ENCODE peak calls at places on chromosomes 16 and 17, in ten cellular contexts. O is OCI-M1; I is EL; Z is effector memory CD8-positive, alpha-beta T cell; B is heart left ventricle; E is A549; A is nephron progenitor cell; V is HCT116; N is stimulated activated CD8-positive, alpha-beta memory T cell treated with anti-CD3 and anti-CD28 coated beads, Interleukin-4, amount 100 ng/mL, for 1 hour; Q is NCI-H187. K is an unnamed sample.

GRCh38 chr17:34665803-34666763 is 86.7 kb downstream of the TMEM132E start:
- DNase-seq in O (no peak), I (no peak), Z (no peak), B (no peak), E (no peak), A (peak), V (no peak), N (no peak), Q (no peak), K (no peak)

GRCh38 chr16:29868396-29868795 is 5.4 kb upstream of the CDIPT start:
- DNase-seq in O (no peak), I (no peak), Z (no peak), B (no peak), E (no peak), A (no peak), V (no peak), N (no peak), Q (no peak), K (no peak)

GRCh38 chr17:56230660-56231059 is 77.4 kb downstream of the ANKFN1 start:
- DNase-seq in O (peak), I (peak), Z (no peak), B (no peak), E (no peak), A (no peak), V (no peak), N (no peak), Q (no peak), K (no peak)

GRCh38 chr17:78746263-78746948 is 35.7 kb downstream of the CYTH1 start:
- DNase-seq in O (no peak), I (no peak), Z (no peak), B (no peak), E (no peak), A (no peak), V (no peak), N (no peak), Q (no peak), K (no peak)

GRCh38 chr17:32813021-32813420 is 63.9 kb downstream of the MYO1D start:
- DNase-seq in O (no peak), I (peak), Z (no peak), B (no peak), E (no peak), A (no peak), V (no peak), N (no peak), Q (no peak), K (no peak)

GRCh38 chr16:88783391-88784073 is 1.5 kb downstream of the PIEZO1 start:
- DNase-seq in O (peak), I (peak), Z (no peak), B (no peak), E (no peak), A (peak), V (no peak), N (no peak), Q (no peak), K (no peak)

GRCh38 chr17:14933676-14934075 is 331.4 kb downstream of the PMP22 start:
- DNase-seq in O (no peak), I (no peak), Z (no peak), B (no peak), E (no peak), A (no peak), V (no peak), N (no peak), Q (no peak), K (no peak)

GRCh38 chr17:34254146-34254545 is 939 bp upstream of the CCL2 start:
- DNase-seq in O (no peak), I (peak), Z (no peak), B (no peak), E (no peak), A (no peak), V (no peak), N (no peak), Q (no peak), K (no peak)

GRCh38 chr16:67800252-67801046 is 5.9 kb downstream of the RANBP10 start:
- DNase-seq in O (no peak), I (no peak), Z (no peak), B (peak), E (no peak), A (no peak), V (no peak), N (no peak), Q (no peak), K (peak)

GRCh38 chr17:42784811-42785592 is 4.6 kb downstream of the WNK4 start:
- DNase-seq in O (no peak), I (no peak), Z (no peak), B (no peak), E (no peak), A (no peak), V (no peak), N (no peak), Q (no peak), K (peak)

GRCh38 chr16:82949016-82949415 is 322.2 kb downstream of the CDH13 start:
- DNase-seq in O (no peak), I (no peak), Z (no peak), B (no peak), E (no peak), A (no peak), V (no peak), N (no peak), Q (no peak), K (no peak)

GRCh38 chr17:17567631-17568030 is 23.9 kb downstream of the PEMT start:
- DNase-seq in O (no peak), I (no peak), Z (no peak), B (peak), E (no peak), A (no peak), V (no peak), N (no peak), Q (no peak), K (no peak)

GRCh38 chr16:23587726-23588125 is 8.4 kb downstream of the NDUFAB1 start:
- DNase-seq in O (no peak), I (peak), Z (no peak), B (no peak), E (no peak), A (no peak), V (no peak), N (no peak), Q (no peak), K (no peak)

GRCh38 chr16:28843766-28844165 is 2.4 kb downstream of the TUFM start:
- DNase-seq in O (no peak), I (no peak), Z (no peak), B (no peak), E (no peak), A (no peak), V (no peak), N (no peak), Q (no peak), K (no peak)

GRCh38 chr17:81741594-81742452 is 29.7 kb downstream of the SLC25A10 start:
- DNase-seq in O (peak), I (no peak), Z (no peak), B (no peak), E (no peak), A (no peak), V (no peak), N (no peak), Q (no peak), K (no peak)

GRCh38 chr17:49388290-49388640 is 26.2 kb upstream of the ZNF652 start:
- DNase-seq in O (no peak), I (no peak), Z (peak), B (no peak), E (no peak), A (no peak), V (no peak), N (no peak), Q (no peak), K (no peak)

GRCh38 chr16:57482845-57483545 is 3.3 kb downstream of the DOK4 start:
- DNase-seq in O (no peak), I (no peak), Z (no peak), B (no peak), E (no peak), A (no peak), V (no peak), N (no peak), Q (no peak), K (no peak)

GRCh38 chr17:73096866-73097265 is 4.4 kb upstream of the SLC39A11 start:
- DNase-seq in O (no peak), I (no peak), Z (no peak), B (no peak), E (no peak), A (no peak), V (no peak), N (no peak), Q (no peak), K (peak)

GRCh38 chr16:71600822-71601221 is 23.9 kb upstream of the TAT start:
- DNase-seq in O (no peak), I (no peak), Z (no peak), B (no peak), E (no peak), A (no peak), V (no peak), N (no peak), Q (no peak), K (no peak)

GRCh38 chr16:66604376-66605176 is at the start of gene CMTM3:
- DNase-seq in O (peak), I (peak), Z (peak), B (peak), E (peak), A (peak), V (peak), N (peak), Q (no peak), K (peak)

GRCh38 chr17:14310584-14310983 is 9.7 kb downstream of the HS3ST3B1 start:
- DNase-seq in O (no peak), I (no peak), Z (no peak), B (no peak), E (no peak), A (no peak), V (no peak), N (no peak), Q (no peak), K (no peak)

GRCh38 chr16:79748629-79749028 is 148.1 kb upstream of the MAF start:
- DNase-seq in O (no peak), I (no peak), Z (no peak), B (no peak), E (no peak), A (no peak), V (no peak), N (no peak), Q (no peak), K (no peak)

GRCh38 chr17:82531431-82531881 is 11.9 kb downstream of the FOXK2 start:
- DNase-seq in O (no peak), I (peak), Z (no peak), B (no peak), E (no peak), A (no peak), V (no peak), N (no peak), Q (no peak), K (no peak)

GRCh38 chr16:30082545-30083090 is 6.8 kb downstream of the PPP4C start:
- DNase-seq in O (no peak), I (no peak), Z (no peak), B (no peak), E (no peak), A (no peak), V (no peak), N (no peak), Q (no peak), K (no peak)

GRCh38 chr17:51666971-51667721 is 406.8 kb downstream of the UTP18 start:
- DNase-seq in O (no peak), I (no peak), Z (no peak), B (no peak), E (no peak), A (no peak), V (no peak), N (no peak), Q (no peak), K (no peak)

GRCh38 chr17:28346746-28347246 is 10.5 kb downstream of the POLDIP2 start:
- DNase-seq in O (peak), I (no peak), Z (no peak), B (no peak), E (no peak), A (no peak), V (no peak), N (no peak), Q (no peak), K (no peak)

GRCh38 chr17:4580291-4580690 is 4.0 kb upstream of the SMTNL2 start:
- DNase-seq in O (no peak), I (no peak), Z (no peak), B (no peak), E (no peak), A (no peak), V (no peak), N (no peak), Q (no peak), K (peak)

GRCh38 chr17:59790936-59791335 is 83.5 kb downstream of the VMP1 start:
- DNase-seq in O (no peak), I (no peak), Z (no peak), B (no peak), E (no peak), A (no peak), V (no peak), N (no peak), Q (no peak), K (no peak)

GRCh38 chr16:66270333-66270927 is 96.1 kb upstream of the CDH5 start:
- DNase-seq in O (peak), I (peak), Z (peak), B (peak), E (peak), A (peak), V (peak), N (peak), Q (no peak), K (peak)

GRCh38 chr16:24643489-24643888 is 86.0 kb upstream of the TNRC6A start:
- DNase-seq in O (no peak), I (no peak), Z (no peak), B (no peak), E (no peak), A (no peak), V (no peak), N (no peak), Q (no peak), K (no peak)

GRCh38 chr17:83161298-83162034 is 82.1 kb downstream of the METRNL start:
- DNase-seq in O (no peak), I (peak), Z (no peak), B (no peak), E (no peak), A (no peak), V (no peak), N (no peak), Q (no peak), K (peak)

GRCh38 chr16:30184430-30185140 is 1.2 kb downstream of the CORO1A start:
- DNase-seq in O (peak), I (no peak), Z (peak), B (peak), E (no peak), A (no peak), V (no peak), N (peak), Q (peak), K (peak)

GRCh38 chr17:8126306-8127066 is 2.6 kb upstream of the HES7 start:
- DNase-seq in O (peak), I (peak), Z (no peak), B (peak), E (peak), A (peak), V (no peak), N (no peak), Q (no peak), K (peak)

K was measured in left lung.